ENCODE peak calls at places on chromosomes 3 and 15, in five cellular contexts. Q, N, F, O and D are unnamed samples.

GRCh38 chr3:58111513-58112184 is 99.1 kb downstream of the DNASE1L3 start:
- DNase-seq in Q (no peak), N (no peak), F (peak; percentile 92), O (peak; percentile 47), D (no peak)

GRCh38 chr3:152396867-152397266 is 128.1 kb downstream of the MBNL1 start:
- DNase-seq in Q (no peak), N (peak; percentile 44), F (no peak), O (no peak), D (no peak)

GRCh38 chr15:74461847-74462511 is 1.0 kb upstream of the UBL7 start:
- DNase-seq in Q (no peak), N (no peak), F (no peak), O (no peak), D (no peak)

GRCh38 chr3:55060921-55061555 is 133.2 kb upstream of the LRTM1 start:
- DNase-seq in Q (no peak), N (no peak), F (no peak), O (no peak), D (no peak)

GRCh38 chr3:53227993-53228885 is 27.6 kb downstream of the TKT start:
- DNase-seq in Q (no peak), N (no peak), F (no peak), O (no peak), D (no peak)

GRCh38 chr15:39235084-39235795 is 345.6 kb upstream of the THBS1 start:
- DNase-seq in Q (no peak), N (peak; percentile 34), F (no peak), O (no peak), D (no peak)

GRCh38 chr3:52731590-52731989 is 25.7 kb downstream of the SPCS1 start:
- DNase-seq in Q (no peak), N (no peak), F (no peak), O (no peak), D (no peak)

GRCh38 chr15:78082106-78082742 is 4.7 kb upstream of the TBC1D2B start:
- DNase-seq in Q (no peak), N (no peak), F (no peak), O (no peak), D (no peak)

GRCh38 chr15:50145451-50145872 is 26.4 kb upstream of the ATP8B4 start:
- DNase-seq in Q (peak; percentile 60), N (peak; percentile 92), F (no peak), O (no peak), D (no peak)

GRCh38 chr3:153667341-153667740 is 453.8 kb upstream of the ARHGEF26 start:
- DNase-seq in Q (no peak), N (peak; percentile 17), F (no peak), O (no peak), D (no peak)

GRCh38 chr3:120688121-120688520 is 6.1 kb upstream of the HGD start:
- DNase-seq in Q (peak; percentile 43), N (peak; percentile 34), F (no peak), O (no peak), D (no peak)

GRCh38 chr3:54951405-54951804 is 23.5 kb upstream of the LRTM1 start:
- DNase-seq in Q (peak; percentile 22), N (peak; percentile 90), F (peak; percentile 37), O (no peak), D (no peak)

GRCh38 chr15:59266015-59266414 is 59.4 kb downstream of the LDHAL6B start:
- DNase-seq in Q (no peak), N (no peak), F (no peak), O (no peak), D (no peak)

GRCh38 chr15:99409097-99409473 is 156.7 kb upstream of the MEF2A start:
- DNase-seq in Q (peak; percentile 21), N (peak; percentile 72), F (peak; percentile 19), O (peak; percentile 76), D (no peak)

GRCh38 chr3:119469378-119470189 is 821 bp downstream of the POGLUT1 start:
- DNase-seq in Q (peak; percentile 50), N (peak; percentile 34), F (no peak), O (no peak), D (no peak)